ENCODE peak calls at places on chromosomes 13 and 19, in seven cellular contexts. E, M, V, F, B, N and K are unnamed samples. For H3K4me1, the result is how much of the 10 kb centered on the place peaks cover.

GRCh38 chr13:29954082-29955043 is 103.9 kb upstream of the UBL3 start:
- DNase-seq in E (no peak), M (no peak), V (no peak), F (no peak), B (no peak), N (no peak), K (no peak)

GRCh38 chr13:50636007-50636704 is 207.3 kb downstream of the DLEU7 start:
- DNase-seq in E (no peak), M (no peak), V (no peak), F (no peak), B (peak), N (no peak), K (no peak)

GRCh38 chr19:30286378-30286777 is 85.8 kb upstream of the ZNF536 start:
- DNase-seq in E (no peak), M (no peak), V (no peak), F (no peak), B (no peak), N (no peak), K (no peak)

GRCh38 chr13:65656740-65657329 is 1573.3 kb downstream of the PCDH9 start:
- DNase-seq in E (no peak), M (no peak), V (no peak), F (peak), B (no peak), N (no peak), K (no peak)

GRCh38 chr13:25468330-25469178 is 96.8 kb downstream of the ATP8A2 start:
- DNase-seq in E (no peak), M (no peak), V (no peak), F (no peak), B (peak), N (no peak), K (no peak)

GRCh38 chr19:17136026-17136425 is 60.4 kb downstream of the MYO9B start:
- DNase-seq in E (no peak), M (peak), V (no peak), F (peak), B (peak), N (no peak), K (no peak)

GRCh38 chr13:113142876-113143275 is 15.6 kb upstream of the PROZ start:
- DNase-seq in E (no peak), M (no peak), V (no peak), F (no peak), B (peak), N (no peak), K (no peak)

GRCh38 chr13:94065741-94066140 is 413.7 kb downstream of the DCT start:
- DNase-seq in E (no peak), M (no peak), V (no peak), F (peak), B (no peak), N (no peak), K (no peak)

GRCh38 chr13:98746968-98747367 is 5.5 kb downstream of the SLC15A1 start:
- DNase-seq in E (no peak), M (no peak), V (no peak), F (peak), B (no peak), N (no peak), K (no peak)

GRCh38 chr13:83216521-83217245 is 665.6 kb downstream of the SLITRK1 start:
- DNase-seq in E (no peak), M (no peak), V (no peak), F (peak), B (no peak), N (no peak), K (no peak)

GRCh38 chr13:46176756-46177155 is 5.2 kb downstream of the LCP1 start:
- DNase-seq in E (no peak), M (no peak), V (peak), F (no peak), B (no peak), N (no peak), K (no peak)

GRCh38 chr13:45367358-45367757 is 26.4 kb upstream of the TPT1 start:
- DNase-seq in E (peak), M (no peak), V (no peak), F (peak), B (peak), N (no peak), K (no peak)

GRCh38 chr19:15551183-15552004 is 43.1 kb downstream of the CYP4F22 start:
- DNase-seq in E (peak), M (peak), V (no peak), F (no peak), B (peak), N (peak), K (peak)

GRCh38 chr19:31285744-31286143 is 63.5 kb downstream of the TSHZ3 start:
- DNase-seq in E (no peak), M (no peak), V (no peak), F (peak), B (no peak), N (no peak), K (no peak)

GRCh38 chr19:34365463-34366401 is 736 bp downstream of the GPI start:
- DNase-seq in E (peak), M (peak), V (no peak), F (peak), B (peak), N (peak), K (no peak)

GRCh38 chr19:14361824-14362223 is 19.4 kb upstream of the ADGRE5 start:
- DNase-seq in E (no peak), M (peak), V (no peak), F (no peak), B (peak), N (no peak), K (no peak)

DNA sequence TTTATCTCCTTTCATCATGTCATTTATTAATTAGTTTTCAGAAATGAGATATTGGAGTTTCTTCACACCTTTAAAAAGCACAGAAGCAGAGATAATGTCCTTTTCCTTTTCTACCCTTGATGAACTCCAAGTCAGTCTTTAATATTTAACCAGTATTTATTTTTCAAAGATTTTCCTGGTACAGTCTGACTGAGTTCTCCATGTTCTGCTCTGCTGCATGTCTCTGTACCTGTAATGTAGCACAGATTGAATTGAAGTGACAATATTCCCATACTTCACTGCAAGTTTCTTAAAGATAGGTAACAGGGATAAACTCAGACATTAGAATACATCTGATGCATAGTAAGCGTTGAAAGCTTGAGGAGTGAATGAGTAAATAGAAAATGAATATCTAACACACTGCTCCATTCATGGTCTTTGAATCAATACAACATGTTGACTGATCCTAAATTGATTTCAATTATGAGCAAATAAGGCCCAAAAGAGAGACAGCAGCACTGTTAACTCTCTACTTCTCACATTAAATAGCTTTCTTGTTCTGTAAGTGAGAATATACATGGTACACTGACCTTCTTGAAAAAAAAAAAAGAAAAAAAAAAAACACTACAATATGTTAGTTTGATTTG is 1323.6 kb upstream of the PRR20A start:
- DNase-seq in E (no peak), M (no peak), V (no peak), F (no peak), B (no peak), N (no peak), K (no peak)
- H3K4me1 ChIP-seq in E (under half), M (under half), V (under half), F (under half), B (under half), N (under half), K (under half)

DNA sequence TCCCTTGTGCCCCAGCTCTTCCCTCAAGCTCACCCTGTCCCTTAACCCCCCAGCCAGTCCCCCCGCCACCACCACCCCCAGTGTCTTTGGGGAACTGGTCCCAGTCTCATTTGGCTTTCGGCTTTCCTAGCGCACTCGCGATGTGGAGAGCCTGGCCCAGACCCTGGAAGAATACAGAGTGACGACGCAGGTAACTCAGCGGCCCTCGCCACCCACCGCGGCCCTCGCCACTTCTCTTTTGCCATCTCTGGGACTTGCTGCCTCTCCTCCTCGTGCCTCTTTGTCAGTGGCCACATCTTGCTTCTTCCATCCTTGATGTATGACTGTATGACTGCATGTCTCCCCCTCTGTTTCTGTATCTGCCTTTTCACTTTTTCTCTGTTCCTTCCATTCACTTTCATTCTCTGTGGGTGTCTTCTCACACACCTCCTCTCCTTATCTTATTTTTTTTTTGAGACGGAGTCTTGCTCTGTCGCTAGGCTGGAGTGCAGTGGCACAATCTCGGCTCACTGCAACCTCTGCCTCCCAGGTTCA is 15.7 kb downstream of the PTH2 start:
- DNase-seq in E (no peak), M (no peak), V (no peak), F (no peak), B (no peak), N (no peak), K (no peak)
- H3K4me1 ChIP-seq in E (under half), M (under half), V (under half), F (under half), B (under half), N (under half), K (under half)

GRCh38 chr13:23739597-23739996 is 149.6 kb downstream of the MIPEP start:
- DNase-seq in E (no peak), M (no peak), V (no peak), F (peak), B (no peak), N (no peak), K (no peak)

GRCh38 chr13:23741879-23742510 is 147.2 kb downstream of the MIPEP start:
- DNase-seq in E (no peak), M (no peak), V (no peak), F (no peak), B (peak), N (no peak), K (no peak)

GRCh38 chr13:23736541-23736940 is 152.7 kb downstream of the MIPEP start:
- DNase-seq in E (no peak), M (no peak), V (no peak), F (no peak), B (no peak), N (no peak), K (no peak)

GRCh38 chr13:23743269-23743668 is 145.9 kb downstream of the MIPEP start:
- DNase-seq in E (no peak), M (no peak), V (no peak), F (no peak), B (no peak), N (no peak), K (no peak)

GRCh38 chr13:23740002-23740401 is 149.2 kb downstream of the MIPEP start:
- DNase-seq in E (no peak), M (no peak), V (no peak), F (no peak), B (no peak), N (no peak), K (no peak)
- H3K4me1 ChIP-seq in E (under half), M (under half), V (under half), F (under half), B (under half), N (under half), K (under half)

GRCh38 chr19:33071887-33072286 is 7.2 kb upstream of the RHPN2 start:
- DNase-seq in E (no peak), M (no peak), V (no peak), F (no peak), B (no peak), N (no peak), K (no peak)
- H3K4me1 ChIP-seq in E (under half), M (under half), V (under half), F (under half), B (under half), N (under half), K (under half)

GRCh38 chr19:1752009-1752756 is 1.1 kb upstream of the ONECUT3 start:
- DNase-seq in E (no peak), M (peak), V (no peak), F (no peak), B (no peak), N (no peak), K (no peak)
- H3K4me1 ChIP-seq in E (under half), M (under half), V (half or more), F (under half), B (under half), N (under half), K (under half)

GRCh38 chr19:5956728-5957127 is 21.2 kb downstream of the RANBP3 start:
- DNase-seq in E (peak), M (peak), V (no peak), F (no peak), B (no peak), N (no peak), K (peak)
- H3K4me1 ChIP-seq in E (under half), M (under half), V (half or more), F (under half), B (under half), N (half or more), K (half or more)

GRCh38 chr13:51639171-51639570 is 54.9 kb downstream of the WDFY2 start:
- DNase-seq in E (no peak), M (no peak), V (no peak), F (no peak), B (no peak), N (no peak), K (no peak)
- H3K4me1 ChIP-seq in E (under half), M (under half), V (half or more), F (under half), B (under half), N (under half), K (under half)

DNA sequence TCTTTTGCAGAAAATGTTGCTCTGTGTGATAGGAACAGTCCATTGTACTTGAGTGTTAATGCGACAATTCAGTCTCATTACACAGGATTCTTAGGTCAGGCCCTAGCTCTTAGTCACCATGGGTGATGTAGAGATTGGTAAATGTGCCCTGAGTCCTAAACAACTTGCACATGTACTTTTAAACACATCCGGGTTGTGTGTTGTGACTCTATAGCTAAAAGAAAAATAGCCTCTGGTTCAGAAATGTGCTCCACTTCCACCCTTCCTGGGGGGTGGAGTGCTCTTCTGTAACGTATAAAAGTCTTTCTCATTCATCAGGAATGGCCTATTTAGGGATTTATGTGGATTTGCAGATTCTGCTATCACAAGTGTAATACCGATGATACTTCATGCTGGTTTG is 5.2 kb downstream of the SPATA13 start:
- DNase-seq in E (no peak), M (no peak), V (no peak), F (peak), B (peak), N (no peak), K (no peak)
- H3K4me1 ChIP-seq in E (under half), M (under half), V (half or more), F (under half), B (under half), N (under half), K (under half)

DNA sequence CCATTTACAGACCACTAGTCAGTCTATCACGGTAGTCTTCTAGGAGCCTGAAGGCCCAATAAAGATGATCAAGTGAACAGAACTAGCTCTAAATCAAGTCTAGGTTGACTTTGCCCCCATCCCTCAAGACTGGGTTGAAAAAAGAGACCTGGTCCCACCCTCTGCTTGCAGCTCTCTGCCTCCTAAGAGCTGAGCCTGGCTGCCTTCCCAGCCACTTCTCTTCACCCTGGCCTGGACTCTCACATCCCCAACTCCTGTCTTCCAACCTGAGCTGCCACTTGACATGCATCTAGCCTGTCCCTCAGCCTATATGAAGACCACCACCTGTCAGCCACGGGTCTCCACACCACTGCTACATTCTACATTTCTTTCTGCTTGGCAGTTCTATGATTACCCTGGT is 99.6 kb downstream of the FOXO1 start:
- DNase-seq in E (no peak), M (no peak), V (no peak), F (no peak), B (no peak), N (no peak), K (no peak)
- H3K4me1 ChIP-seq in E (under half), M (under half), V (half or more), F (under half), B (under half), N (half or more), K (under half)